ENCODE peak calls at places on chromosomes 1 and 21, in four cellular contexts. N is right lobe of liver, E is ovary, J is HCT116. U is an unnamed sample. For H3K4me1, the result is how much of the 10 kb centered on the place peaks cover.

GRCh38 chr1:244113532-244114320 is 62.6 kb downstream of the ZBTB18 start:
- DNase-seq in N (no peak), E (no peak), J (no peak), U (no peak)

GRCh38 chr1:54310439-54311328 is 95.5 kb downstream of the SSBP3 start:
- DNase-seq in N (no peak), E (no peak), J (peak), U (peak)

GRCh38 chr1:243917177-243917862 is 67.3 kb upstream of the AKT3 start:
- DNase-seq in N (no peak), E (peak), J (no peak), U (no peak)

GRCh38 chr1:88683516-88683847 is 591 bp upstream of the PKN2 start:
- DNase-seq in N (peak), E (peak), J (no peak), U (peak)

GRCh38 chr1:5990913-5991783 is 1.1 kb downstream of the NPHP4 start:
- DNase-seq in N (peak), E (peak), J (no peak), U (peak)

GRCh38 chr1:204074274-204075115 is 1.6 kb downstream of the SOX13 start:
- DNase-seq in N (peak), E (peak), J (no peak), U (peak)

GRCh38 chr1:2894381-2895041 is 93.0 kb upstream of the TTC34 start:
- DNase-seq in N (no peak), E (no peak), J (no peak), U (no peak)

GRCh38 chr1:160097196-160097910 is 1.1 kb downstream of the IGSF8 start:
- DNase-seq in N (no peak), E (no peak), J (no peak), U (no peak)

GRCh38 chr21:42269382-42269781 is 45.8 kb downstream of the TFF3 start:
- DNase-seq in N (no peak), E (no peak), J (no peak), U (no peak)

GRCh38 chr1:206579747-206580437 is 32.4 kb downstream of the EIF2D start:
- DNase-seq in N (peak), E (no peak), J (no peak), U (no peak)

GRCh38 chr1:151199860-151200581 is 1.7 kb downstream of the PIP5K1A start:
- DNase-seq in N (no peak), E (no peak), J (no peak), U (no peak)

GRCh38 chr1:45266151-45266801 is 59.9 kb upstream of the ZSWIM5 start:
- DNase-seq in N (no peak), E (peak), J (no peak), U (peak)

GRCh38 chr1:181036107-181036843 is 2.5 kb downstream of the MR1 start:
- DNase-seq in N (no peak), E (no peak), J (no peak), U (no peak)
- H3K4me1 ChIP-seq in N (under half), E (under half), J (under half), U (under half)

GRCh38 chr1:65164633-65165032 is 16.6 kb downstream of the AK4 start:
- DNase-seq in N (no peak), E (no peak), J (no peak), U (no peak)
- TF ChIP-seq CTCF in N (no peak), E (no peak), J (no peak), U (no peak)

GRCh38 chr1:59062743-59063142 is 234.2 kb upstream of the FGGY start:
- DNase-seq in N (no peak), E (no peak), J (no peak), U (no peak)
- H3K4me3 ChIP-seq in N (no peak), E (no peak), J (no peak), U (no peak)

GRCh38 chr1:234494049-234494448 is 15.1 kb upstream of the TARBP1 start:
- DNase-seq in N (no peak), E (no peak), J (no peak), U (no peak)
- H3K4me1 ChIP-seq in N (under half), E (under half), J (under half), U (under half)

DNA sequence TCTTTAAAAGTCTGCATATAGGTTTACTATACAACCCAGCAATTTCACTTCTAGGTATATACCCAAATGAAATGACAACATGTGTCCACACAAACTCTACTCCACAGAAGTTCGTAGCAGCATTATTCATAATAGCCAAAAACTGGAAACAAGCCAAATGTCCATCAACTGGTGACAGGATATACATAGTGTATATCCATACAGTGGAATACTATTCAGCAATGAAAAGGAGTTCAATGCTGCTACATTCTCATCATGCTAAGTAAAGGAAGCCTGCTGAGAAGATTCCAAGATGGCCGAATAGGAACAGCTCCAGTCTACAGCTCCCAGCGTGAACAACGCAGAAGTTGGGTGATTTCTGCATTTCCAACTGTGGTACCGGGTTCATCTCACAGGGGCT is 200.6 kb downstream of the PATJ start:
- DNase-seq in N (no peak), E (no peak), J (no peak), U (no peak)
- TF ChIP-seq CTCF in N (no peak), E (no peak), J (no peak), U (no peak)

GRCh38 chr1:42817440-42817767 is 207 bp upstream of the SVBP start:
- DNase-seq in N (no peak), E (no peak), J (no peak), U (no peak)
- H3K4me3 ChIP-seq in N (peak), E (peak), J (peak), U (peak)

GRCh38 chr1:234777850-234778214 is 167.9 kb upstream of the IRF2BP2 start:
- DNase-seq in N (no peak), E (no peak), J (no peak), U (no peak)
- H3K4me1 ChIP-seq in N (under half), E (under half), J (under half), U (under half)

U was measured in Caco-2.